ENCODE peak calls at places on chromosomes 12 and 14, in six cellular contexts. W, H, Z, R, U and G are unnamed samples.

GRCh38 chr12:82650627-82651337 is 35.9 kb upstream of the TMTC2 start:
- DNase-seq in W (peak; percentile 41), H (peak; percentile 38), Z (no peak), R (no peak), U (no peak), G (peak; percentile 71)

GRCh38 chr12:81229718-81230117 is 151.8 kb downstream of the ACSS3 start:
- DNase-seq in W (no peak), H (no peak), Z (no peak), R (no peak), U (no peak), G (no peak)

GRCh38 chr14:85764809-85765208 is 234.9 kb downstream of the FLRT2 start:
- DNase-seq in W (peak; percentile 25), H (no peak), Z (no peak), R (no peak), U (peak; percentile 7), G (no peak)

GRCh38 chr14:101465795-101466448 is 95.4 kb upstream of the DIO3 start:
- DNase-seq in W (no peak), H (no peak), Z (no peak), R (no peak), U (no peak), G (no peak)

GRCh38 chr14:74618078-74618952 is 6.3 kb upstream of the LTBP2 start:
- DNase-seq in W (peak; percentile 80), H (no peak), Z (peak; percentile 53), R (peak; percentile 91), U (peak; percentile 72), G (no peak)

GRCh38 chr14:31536201-31536960 is 24.8 kb upstream of the NUBPL start:
- DNase-seq in W (no peak), H (no peak), Z (no peak), R (no peak), U (no peak), G (no peak)

GRCh38 chr14:89641495-89642162 is 224.6 kb upstream of the FOXN3 start:
- DNase-seq in W (no peak), H (no peak), Z (no peak), R (no peak), U (no peak), G (no peak)

GRCh38 chr14:52998376-52999010 is 47.6 kb upstream of the FERMT2 start:
- DNase-seq in W (peak; percentile 80), H (peak; percentile 57), Z (no peak), R (no peak), U (peak; percentile 79), G (no peak)

GRCh38 chr12:94404854-94405253 is 54.8 kb downstream of the CEP83 start:
- DNase-seq in W (no peak), H (no peak), Z (no peak), R (no peak), U (peak; percentile 19), G (no peak)